ENCODE peak calls at places on chromosome 10, in five cellular contexts. One of them, this sample, is unnamed.

GRCh38 chr10:6642881-6643280 is 62.8 kb upstream of the PRKCQ start:
- DNase-seq in AG04450: no peak
- DNase-seq in AG09309: no peak
- DNase-seq in WERI-Rb-1: no peak
- DNase-seq in cardiac fibroblast: no peak
- DNase-seq in this sample: no peak

GRCh38 chr10:46522295-46523118 is 34.0 kb downstream of the GPRIN2 start:
- DNase-seq in AG04450: no peak
- DNase-seq in AG09309: no peak
- DNase-seq in WERI-Rb-1: no peak
- DNase-seq in cardiac fibroblast: no peak
- DNase-seq in this sample: no peak

GRCh38 chr10:11292576-11293302 is 275.1 kb downstream of the CELF2 start:
- DNase-seq in AG04450: no peak
- DNase-seq in AG09309: no peak
- DNase-seq in WERI-Rb-1: no peak
- DNase-seq in cardiac fibroblast: no peak
- DNase-seq in this sample: no peak

GRCh38 chr10:48215148-48215982 is 59.1 kb downstream of the FRMPD2 start:
- DNase-seq in AG04450: no peak
- DNase-seq in AG09309: no peak
- DNase-seq in WERI-Rb-1: peak; percentile 83
- DNase-seq in cardiac fibroblast: peak; percentile 53
- DNase-seq in this sample: peak; percentile 57

GRCh38 chr10:121158988-121159579 is 307.9 kb downstream of the WDR11 start:
- DNase-seq in AG04450: no peak
- DNase-seq in AG09309: no peak
- DNase-seq in WERI-Rb-1: no peak
- DNase-seq in cardiac fibroblast: no peak
- DNase-seq in this sample: no peak

GRCh38 chr10:121469797-121470606 is 128.2 kb downstream of the FGFR2 start:
- DNase-seq in AG04450: no peak
- DNase-seq in AG09309: no peak
- DNase-seq in WERI-Rb-1: no peak
- DNase-seq in cardiac fibroblast: no peak
- DNase-seq in this sample: no peak

GRCh38 chr10:110323503-110323902 is 18.8 kb upstream of the SMNDC1 start:
- DNase-seq in AG04450: peak; percentile 61
- DNase-seq in AG09309: peak; percentile 76
- DNase-seq in WERI-Rb-1: no peak
- DNase-seq in cardiac fibroblast: peak; percentile 95
- DNase-seq in this sample: peak; percentile 82

GRCh38 chr10:129836253-129836652 is 127.8 kb downstream of the EBF3 start:
- DNase-seq in AG04450: no peak
- DNase-seq in AG09309: no peak
- DNase-seq in WERI-Rb-1: no peak
- DNase-seq in cardiac fibroblast: no peak
- DNase-seq in this sample: no peak

GRCh38 chr10:132282667-132283603 is 24.8 kb downstream of the STK32C start:
- DNase-seq in AG04450: no peak
- DNase-seq in AG09309: no peak
- DNase-seq in WERI-Rb-1: peak; percentile 54
- DNase-seq in cardiac fibroblast: no peak
- DNase-seq in this sample: no peak

GRCh38 chr10:62501547-62501946 is 127.4 kb downstream of the ZNF365 start:
- DNase-seq in AG04450: no peak
- DNase-seq in AG09309: peak; percentile 25
- DNase-seq in WERI-Rb-1: no peak
- DNase-seq in cardiac fibroblast: peak; percentile 39
- DNase-seq in this sample: no peak

GRCh38 chr10:24661374-24661773 is 62.3 kb downstream of the ARHGAP21 start:
- DNase-seq in AG04450: no peak
- DNase-seq in AG09309: no peak
- DNase-seq in WERI-Rb-1: no peak
- DNase-seq in cardiac fibroblast: no peak
- DNase-seq in this sample: no peak

GRCh38 chr10:21048086-21048485 is 151.0 kb upstream of the NEBL start:
- DNase-seq in AG04450: no peak
- DNase-seq in AG09309: no peak
- DNase-seq in WERI-Rb-1: no peak
- DNase-seq in cardiac fibroblast: peak; percentile 39
- DNase-seq in this sample: peak; percentile 47

GRCh38 chr10:125057158-125058001 is 103.0 kb downstream of the CTBP2 start:
- DNase-seq in AG04450: peak; percentile 94
- DNase-seq in AG09309: peak; percentile 74
- DNase-seq in WERI-Rb-1: peak; percentile 42
- DNase-seq in cardiac fibroblast: peak; percentile 98
- DNase-seq in this sample: peak; percentile 95

GRCh38 chr10:119539359-119539651 is 3.2 kb downstream of the RGS10 start:
- DNase-seq in AG04450: no peak
- DNase-seq in AG09309: no peak
- DNase-seq in WERI-Rb-1: no peak
- DNase-seq in cardiac fibroblast: no peak
- DNase-seq in this sample: no peak

GRCh38 chr10:116771101-116771705 is 28.8 kb upstream of the HSPA12A start:
- DNase-seq in AG04450: peak; percentile 76
- DNase-seq in AG09309: peak; percentile 79
- DNase-seq in WERI-Rb-1: no peak
- DNase-seq in cardiac fibroblast: peak; percentile 96
- DNase-seq in this sample: peak; percentile 81

GRCh38 chr10:59865101-59865500 is 41.3 kb downstream of the CCDC6 start:
- DNase-seq in AG04450: no peak
- DNase-seq in AG09309: no peak
- DNase-seq in WERI-Rb-1: peak; percentile 35
- DNase-seq in cardiac fibroblast: peak; percentile 37
- DNase-seq in this sample: peak; percentile 65

GRCh38 chr10:33152146-33152545 is 182.3 kb downstream of the NRP1 start:
- DNase-seq in AG04450: no peak
- DNase-seq in AG09309: no peak
- DNase-seq in WERI-Rb-1: no peak
- DNase-seq in cardiac fibroblast: no peak
- DNase-seq in this sample: peak; percentile 44

GRCh38 chr10:121710207-121710606 is 112.0 kb upstream of the FGFR2 start:
- DNase-seq in AG04450: no peak
- DNase-seq in AG09309: no peak
- DNase-seq in WERI-Rb-1: no peak
- DNase-seq in cardiac fibroblast: peak; percentile 43
- DNase-seq in this sample: no peak

GRCh38 chr10:71661060-71661622 is 58.4 kb downstream of the C10orf105 start:
- DNase-seq in AG04450: no peak
- DNase-seq in AG09309: no peak
- DNase-seq in WERI-Rb-1: no peak
- DNase-seq in cardiac fibroblast: no peak
- DNase-seq in this sample: no peak

GRCh38 chr10:89001024-89001423 is 10.4 kb downstream of the FAS start:
- DNase-seq in AG04450: no peak
- DNase-seq in AG09309: no peak
- DNase-seq in WERI-Rb-1: no peak
- DNase-seq in cardiac fibroblast: peak; percentile 35
- DNase-seq in this sample: no peak

GRCh38 chr10:96299383-96299782 is 4.9 kb upstream of the DNTT start:
- DNase-seq in AG04450: no peak
- DNase-seq in AG09309: no peak
- DNase-seq in WERI-Rb-1: no peak
- DNase-seq in cardiac fibroblast: no peak
- DNase-seq in this sample: peak; percentile 2

GRCh38 chr10:125092564-125093031 is 67.8 kb downstream of the CTBP2 start:
- DNase-seq in AG04450: no peak
- DNase-seq in AG09309: no peak
- DNase-seq in WERI-Rb-1: no peak
- DNase-seq in cardiac fibroblast: no peak
- DNase-seq in this sample: no peak

GRCh38 chr10:11699546-11700097 is 42.6 kb upstream of the ECHDC3 start:
- DNase-seq in AG04450: no peak
- DNase-seq in AG09309: no peak
- DNase-seq in WERI-Rb-1: no peak
- DNase-seq in cardiac fibroblast: no peak
- DNase-seq in this sample: no peak

GRCh38 chr10:85607296-85607695 is 759.3 kb downstream of the GRID1 start:
- DNase-seq in AG04450: no peak
- DNase-seq in AG09309: no peak
- DNase-seq in WERI-Rb-1: no peak
- DNase-seq in cardiac fibroblast: no peak
- DNase-seq in this sample: no peak

GRCh38 chr10:70896551-70896950 is 8.2 kb upstream of the PCBD1 start:
- DNase-seq in AG04450: no peak
- DNase-seq in AG09309: no peak
- DNase-seq in WERI-Rb-1: no peak
- DNase-seq in cardiac fibroblast: no peak
- DNase-seq in this sample: no peak

GRCh38 chr10:126584836-126585235 is 85.7 kb downstream of the C10orf90 start:
- DNase-seq in AG04450: no peak
- DNase-seq in AG09309: no peak
- DNase-seq in WERI-Rb-1: no peak
- DNase-seq in cardiac fibroblast: no peak
- DNase-seq in this sample: no peak

GRCh38 chr10:58531084-58531695 is 18.5 kb downstream of the BICC1 start:
- DNase-seq in AG04450: no peak
- DNase-seq in AG09309: peak; percentile 46
- DNase-seq in WERI-Rb-1: peak; percentile 68
- DNase-seq in cardiac fibroblast: peak; percentile 90
- DNase-seq in this sample: peak; percentile 88

GRCh38 chr10:124558339-124558685 is 96.7 kb downstream of the LHPP start:
- DNase-seq in AG04450: no peak
- DNase-seq in AG09309: no peak
- DNase-seq in WERI-Rb-1: no peak
- DNase-seq in cardiac fibroblast: no peak
- DNase-seq in this sample: no peak

GRCh38 chr10:76205361-76205760 is 773.9 kb downstream of the LRMDA start:
- DNase-seq in AG04450: no peak
- DNase-seq in AG09309: no peak
- DNase-seq in WERI-Rb-1: no peak
- DNase-seq in cardiac fibroblast: peak; percentile 69
- DNase-seq in this sample: peak; percentile 22

GRCh38 chr10:28938745-28939144 is 261.4 kb downstream of the BAMBI start:
- DNase-seq in AG04450: no peak
- DNase-seq in AG09309: no peak
- DNase-seq in WERI-Rb-1: no peak
- DNase-seq in cardiac fibroblast: no peak
- DNase-seq in this sample: peak; percentile 52

DNA sequence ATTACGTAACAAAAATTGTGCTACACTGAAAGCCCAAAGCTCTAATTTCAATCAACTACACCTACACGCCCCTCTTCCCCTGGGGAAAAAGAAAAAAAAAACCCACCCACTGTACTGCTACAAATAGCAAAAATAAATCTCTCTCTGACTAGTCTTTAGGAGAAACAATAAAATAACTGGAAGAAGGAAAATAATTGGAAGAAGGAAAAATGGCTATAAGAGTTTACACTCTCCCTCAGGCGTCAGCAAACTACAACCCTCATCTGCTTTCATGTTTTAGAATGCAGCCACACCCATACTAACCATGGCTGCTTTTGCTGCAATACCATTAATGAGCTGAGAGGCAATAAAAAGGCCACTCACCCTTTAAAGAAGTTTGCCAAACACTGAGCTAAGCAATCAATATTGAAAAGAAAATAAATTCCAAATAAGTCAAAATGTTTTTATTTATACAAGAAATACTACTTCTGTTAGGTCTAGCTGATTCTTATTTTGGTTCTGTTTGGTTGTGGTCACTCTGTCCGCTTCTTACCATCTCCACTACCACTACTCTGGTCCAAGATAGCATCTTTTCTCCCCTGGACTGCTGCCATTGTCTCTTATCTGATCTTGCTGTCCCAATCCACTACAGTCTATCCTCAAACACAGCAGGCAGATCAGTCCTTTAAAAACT is 3.8 kb downstream of the MINDY3 start:
- DNase-seq in AG04450: no peak
- DNase-seq in AG09309: no peak
- DNase-seq in WERI-Rb-1: no peak
- DNase-seq in cardiac fibroblast: no peak
- DNase-seq in this sample: no peak
- H3K4me3 ChIP-seq in AG04450: no peak overlapping the region
- H3K4me3 ChIP-seq in AG09309: no peak overlapping the region
- H3K4me3 ChIP-seq in WERI-Rb-1: no peak overlapping the region
- H3K4me3 ChIP-seq in cardiac fibroblast: no peak overlapping the region
- H3K4me3 ChIP-seq in this sample: no peak overlapping the region

GRCh38 chr10:43605850-43606322 is 352 bp upstream of the ZNF485 start:
- DNase-seq in AG04450: no peak
- DNase-seq in AG09309: no peak
- DNase-seq in WERI-Rb-1: no peak
- DNase-seq in cardiac fibroblast: no peak
- DNase-seq in this sample: no peak
- TF ChIP-seq CTCF in AG04450: no peak
- TF ChIP-seq CTCF in AG09309: peak; percentile 13
- TF ChIP-seq CTCF in WERI-Rb-1: no peak
- TF ChIP-seq CTCF in cardiac fibroblast: no peak
- TF ChIP-seq CTCF in this sample: peak; percentile 8

DNA sequence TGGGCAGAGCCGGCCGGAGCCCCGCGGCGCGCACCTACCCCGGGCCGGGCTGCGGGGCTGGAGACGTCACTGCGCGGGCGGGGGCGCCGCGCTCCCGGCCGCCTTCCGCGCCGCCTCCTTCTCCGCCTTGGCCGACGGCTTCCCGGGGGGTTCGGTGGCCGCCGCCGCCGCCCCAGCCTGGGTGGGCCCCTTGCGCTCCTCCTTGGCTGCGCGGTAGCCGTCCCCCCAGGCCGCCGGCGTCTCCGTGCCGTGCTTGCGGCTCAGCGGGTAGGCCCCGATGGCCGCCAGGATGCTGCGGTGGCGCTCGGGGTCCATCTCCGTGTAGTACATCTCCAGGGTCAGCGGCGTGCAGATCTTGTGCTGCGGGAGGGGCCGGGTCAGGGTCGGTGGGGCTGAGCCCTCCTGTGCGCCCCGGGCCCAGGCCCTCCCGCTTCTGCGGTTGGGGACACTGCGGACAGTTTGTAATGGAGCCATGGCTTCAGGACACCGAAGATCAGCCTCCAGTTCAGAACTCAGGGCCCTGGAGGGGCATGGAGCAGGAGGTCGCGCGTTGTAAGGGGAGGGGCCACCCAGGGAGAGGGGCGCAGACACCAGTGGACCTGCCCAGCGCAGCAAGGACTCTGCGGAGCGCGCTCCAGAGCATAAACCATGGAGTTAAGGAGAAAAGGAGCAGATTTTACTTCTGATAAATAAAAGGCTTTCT is 10.8 kb downstream of the CALY start:
- DNase-seq in AG04450: no peak
- DNase-seq in AG09309: no peak
- DNase-seq in WERI-Rb-1: no peak
- DNase-seq in cardiac fibroblast: no peak
- DNase-seq in this sample: no peak
- H3K4me3 ChIP-seq in AG04450: peak overlapping the region; percentile 56
- H3K4me3 ChIP-seq in AG09309: peak overlapping the region; percentile 38
- H3K4me3 ChIP-seq in WERI-Rb-1: peak overlapping the region; percentile 69
- H3K4me3 ChIP-seq in cardiac fibroblast: peak overlapping the region; percentile 36
- H3K4me3 ChIP-seq in this sample: peak overlapping the region; percentile 51

GRCh38 chr10:87634311-87634710 is 25.4 kb upstream of the PAPSS2 start:
- DNase-seq in AG04450: no peak
- DNase-seq in AG09309: no peak
- DNase-seq in WERI-Rb-1: no peak
- DNase-seq in cardiac fibroblast: peak; percentile 63
- DNase-seq in this sample: peak; percentile 45
- TF ChIP-seq CTCF in AG04450: no peak
- TF ChIP-seq CTCF in AG09309: no peak
- TF ChIP-seq CTCF in WERI-Rb-1: no peak
- TF ChIP-seq CTCF in cardiac fibroblast: no peak
- TF ChIP-seq CTCF in this sample: no peak